ENCODE peak calls at places on chromosomes 5 and 9, in six cellular contexts. P is fibroblast of lung, X is cardiac muscle cell, U is tibial artery, O is esophagus squamous epithelium, Q is K562. E is an unnamed sample.
A peak's percentile ranks its signal among the peaks of the same experiment; 100 is the strongest.

GRCh38 chr9:129197978-129198736 is 20.1 kb upstream of the IER5L start:
- DNase-seq in P (peak; percentile 91), U (peak; percentile 89), Q (no peak), X (peak; percentile 93), O (no peak), E (no peak)

GRCh38 chr5:109775130-109775529 is 85.4 kb downstream of the MAN2A1 start:
- DNase-seq in O (no peak), Q (no peak), X (no peak), U (no peak), P (no peak), E (no peak)

GRCh38 chr9:86671018-86671417 is 276.3 kb downstream of the GAS1 start:
- DNase-seq in Q (no peak), U (no peak), O (no peak), X (no peak), P (no peak), E (no peak)

GRCh38 chr9:137182836-137183235 is 5.5 kb downstream of the ANAPC2 start:
- DNase-seq in Q (no peak), O (no peak), X (no peak), P (no peak), U (no peak), E (no peak)

GRCh38 chr9:1051286-1052118 is 1.3 kb downstream of the DMRT2 start:
- DNase-seq in P (peak; percentile 1), X (no peak), O (no peak), U (no peak), Q (no peak), E (no peak)

GRCh38 chr9:110623462-110624025 is 44.0 kb upstream of the SVEP1 start:
- DNase-seq in X (peak; percentile 74), O (no peak), U (no peak), Q (peak; percentile 24), P (peak; percentile 41), E (no peak)

GRCh38 chr5:170623576-170624181 is 119.9 kb downstream of the KCNIP1 start:
- DNase-seq in U (peak; percentile 39), Q (peak; percentile 55), X (peak; percentile 83), P (peak; percentile 48), O (no peak), E (no peak)

GRCh38 chr9:124590886-124591641 is 83.9 kb upstream of the NR5A1 start:
- DNase-seq in U (no peak), P (no peak), X (no peak), Q (no peak), O (no peak), E (no peak)

GRCh38 chr5:161286066-161286655 is 260.4 kb downstream of the GABRB2 start:
- DNase-seq in O (no peak), Q (no peak), U (no peak), X (no peak), P (no peak), E (no peak)

GRCh38 chr5:140840978-140841962 is at the start of gene PCDHA8:
- DNase-seq in U (no peak), P (no peak), X (no peak), Q (peak; percentile 9), O (no peak), E (no peak)

GRCh38 chr5:163938595-163938994 is 433.2 kb downstream of the MAT2B start:
- DNase-seq in Q (no peak), O (no peak), X (peak; percentile 67), P (no peak), U (no peak), E (no peak)

GRCh38 chr9:93684806-93685553 is 108.6 kb downstream of the PHF2 start:
- DNase-seq in O (no peak), Q (peak; percentile 53), U (no peak), X (peak; percentile 40), P (peak; percentile 16), E (no peak)

GRCh38 chr5:9861664-9862256 is 231.6 kb upstream of the TAS2R1 start:
- DNase-seq in U (no peak), O (no peak), X (no peak), Q (no peak), P (no peak), E (no peak)

GRCh38 chr9:93037476-93037971 is 21.0 kb upstream of the SUSD3 start:
- DNase-seq in Q (no peak), U (no peak), X (no peak), P (no peak), O (no peak), E (no peak)

GRCh38 chr5:143390941-143391340 is 12.5 kb downstream of the NR3C1 start:
- DNase-seq in U (no peak), X (no peak), O (no peak), P (no peak), Q (no peak), E (no peak)

GRCh38 chr9:19203058-19203457 is 27.4 kb upstream of the DENND4C start:
- DNase-seq in P (no peak), X (no peak), O (no peak), U (no peak), Q (no peak), E (no peak)

GRCh38 chr9:136143215-136144001 is 24.7 kb upstream of the TMEM250 start:
- DNase-seq in O (no peak), X (peak; percentile 33), U (no peak), P (no peak), Q (peak; percentile 53), E (no peak)
- H3K27me3 ChIP-seq in O (peaks cover 91% of the 10 kb centered on the region), X (no peaks in the 10 kb centered on the region), U (no peaks in the 10 kb centered on the region), P (no peaks in the 10 kb centered on the region), Q (peaks cover 24% of the 10 kb centered on the region), E (peaks cover 8% of the 10 kb centered on the region)

GRCh38 chr9:132591244-132591643 is 8.8 kb downstream of the BARHL1 start:
- DNase-seq in X (no peak), U (no peak), Q (no peak), O (no peak), P (no peak), E (no peak)
- H3K27me3 ChIP-seq in X (peaks cover 88% of the 10 kb centered on the region), U (no peaks in the 10 kb centered on the region), Q (no peaks in the 10 kb centered on the region), O (peaks cover 67% of the 10 kb centered on the region), P (peaks cover 48% of the 10 kb centered on the region), E (peaks cover 28% of the 10 kb centered on the region)

GRCh38 chr9:135077497-135078200 is 9.8 kb upstream of the OLFM1 start:
- DNase-seq in O (no peak), U (peak; percentile 55), Q (peak; percentile 52), P (peak; percentile 6), X (peak; percentile 45), E (no peak)
- H3K27me3 ChIP-seq in O (peaks cover 76% of the 10 kb centered on the region), U (no peaks in the 10 kb centered on the region), Q (peaks cover 8% of the 10 kb centered on the region), P (no peaks in the 10 kb centered on the region), X (peaks cover 30% of the 10 kb centered on the region), E (no peaks in the 10 kb centered on the region)

DNA sequence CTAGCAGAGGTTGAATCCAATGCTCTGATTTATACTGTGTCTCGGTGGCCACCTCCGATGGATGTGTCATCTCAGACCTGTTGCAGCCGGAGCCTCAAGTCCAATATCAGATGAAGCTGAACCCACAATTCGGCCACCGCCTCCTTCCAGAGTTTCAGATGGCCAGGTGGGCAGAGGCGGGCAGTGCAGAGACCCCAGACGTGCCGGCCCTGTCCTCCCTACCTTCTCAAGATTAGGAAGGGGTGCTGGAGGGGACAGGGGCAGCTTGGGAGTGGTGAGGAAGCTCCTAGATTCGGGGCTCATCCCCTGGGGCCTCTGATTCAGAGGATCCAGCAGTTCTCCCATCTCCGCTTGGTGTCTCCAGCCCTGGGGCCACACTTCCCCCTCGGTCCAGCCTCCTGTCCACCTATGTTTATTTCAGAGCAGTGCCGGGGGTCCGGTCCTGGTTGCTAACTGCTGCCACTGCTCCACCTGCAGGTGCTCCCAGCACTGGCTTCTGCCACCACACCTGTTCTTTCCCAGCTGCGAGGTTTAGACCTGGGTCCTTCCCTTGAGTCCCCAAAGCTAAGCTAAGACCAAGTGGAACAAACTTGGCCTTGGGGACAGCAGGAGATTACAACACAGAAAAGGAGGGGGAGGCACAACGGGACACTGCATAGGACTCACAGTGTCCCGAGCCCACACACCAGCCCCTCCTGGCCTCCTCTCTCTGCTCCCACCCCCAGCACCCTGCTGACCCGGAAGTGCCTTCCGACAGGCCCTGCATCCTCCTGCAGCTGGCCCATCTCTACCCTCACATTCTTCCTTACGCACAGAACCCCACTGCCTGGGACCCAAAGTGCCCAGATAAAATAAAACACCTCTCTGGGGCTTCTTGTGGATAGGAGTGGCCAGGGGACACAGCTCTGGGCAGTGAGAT is 81.6 kb downstream of the NTNG2 start:
- DNase-seq in P (no peak), X (no peak), U (no peak), O (no peak), Q (no peak), E (no peak)
- H3K27me3 ChIP-seq in P (peaks cover 18% of the 10 kb centered on the region), X (peaks cover 31% of the 10 kb centered on the region), U (no peaks in the 10 kb centered on the region), O (peaks cover 92% of the 10 kb centered on the region), Q (peaks cover 25% of the 10 kb centered on the region), E (no peaks in the 10 kb centered on the region)

GRCh38 chr5:33936381-33937016 is at the start of gene RXFP3:
- DNase-seq in Q (no peak), U (no peak), O (no peak), P (peak; percentile 52), X (peak; percentile 66), E (no peak)
- H3K27me3 ChIP-seq in Q (peaks cover 14% of the 10 kb centered on the region), U (no peaks in the 10 kb centered on the region), O (peaks cover 72% of the 10 kb centered on the region), P (peaks cover 39% of the 10 kb centered on the region), X (peaks cover 27% of the 10 kb centered on the region), E (peaks cover 26% of the 10 kb centered on the region)

DNA sequence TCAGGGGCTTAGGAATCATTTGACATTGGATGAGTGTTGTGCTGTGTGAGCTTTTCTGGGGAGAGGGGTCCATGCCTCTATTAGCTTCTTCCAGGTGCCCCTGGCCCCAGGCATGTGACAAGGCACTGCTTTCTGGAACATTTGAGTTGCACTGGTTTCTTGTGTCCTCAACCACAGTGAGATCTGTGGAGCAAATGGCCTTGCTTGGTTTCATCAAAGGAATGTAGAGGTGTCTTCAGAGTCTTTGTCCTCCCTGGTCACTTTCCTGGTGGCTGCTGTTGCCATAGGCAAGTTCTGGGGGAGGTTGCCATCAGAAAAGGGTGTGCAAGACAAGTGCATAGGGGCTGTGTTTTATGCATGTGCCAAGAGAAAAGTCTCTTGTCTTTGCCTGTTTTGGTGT is 157.5 kb downstream of the MACROH2A1 start:
- DNase-seq in X (no peak), P (no peak), Q (no peak), U (peak; percentile 20), O (no peak), E (no peak)
- H3K27me3 ChIP-seq in X (peaks cover 35% of the 10 kb centered on the region), P (no peaks in the 10 kb centered on the region), Q (peaks cover 4% of the 10 kb centered on the region), U (no peaks in the 10 kb centered on the region), O (no peaks in the 10 kb centered on the region), E (no peaks in the 10 kb centered on the region)